ENCODE peak calls at places on chromosomes 5 and 9, in eight cellular contexts. N, V, T, H, O, U, K and L are unnamed samples.

GRCh38 chr9:137797206-137798120 is 80.1 kb upstream of the CACNA1B start:
- DNase-seq in O (no peak), V (no peak), T (no peak), N (no peak), H (no peak), U (no peak), K (no peak), L (peak; percentile 55)

GRCh38 chr5:57035955-57036354 is 84.0 kb upstream of the MIER3 start:
- DNase-seq in V (no peak), T (no peak), U (no peak), N (no peak), K (no peak), H (no peak), O (no peak), L (no peak)

GRCh38 chr9:127979333-127980055 is 1.3 kb downstream of the EEIG1 start:
- DNase-seq in U (no peak), N (peak; percentile 75), T (peak; percentile 69), H (peak; percentile 58), K (peak; percentile 72), O (no peak), V (no peak), L (no peak)

GRCh38 chr5:143078971-143079370 is 308.8 kb downstream of the ARHGAP26 start:
- DNase-seq in K (no peak), U (no peak), N (no peak), H (no peak), V (no peak), T (no peak), O (no peak), L (no peak)

GRCh38 chr5:177131019-177131320 is 2.6 kb upstream of the NSD1 start:
- DNase-seq in T (no peak), O (no peak), V (no peak), H (no peak), U (no peak), K (no peak), N (no peak), L (no peak)

GRCh38 chr5:68958428-68958827 is 135.4 kb upstream of the SLC30A5 start:
- DNase-seq in T (no peak), N (no peak), O (no peak), H (no peak), V (no peak), K (no peak), U (no peak), L (no peak)

GRCh38 chr5:154355141-154355611 is 90.6 kb upstream of the SAP30L start:
- DNase-seq in U (no peak), K (no peak), H (peak; percentile 12), T (no peak), O (no peak), V (no peak), N (no peak), L (no peak)

GRCh38 chr5:10633271-10634049 is 69.6 kb downstream of the ANKRD33B start:
- DNase-seq in O (peak; percentile 63), T (no peak), H (no peak), N (no peak), U (no peak), V (peak; percentile 52), K (no peak), L (no peak)

GRCh38 chr9:99134893-99135341 is 30.0 kb downstream of the TGFBR1 start:
- DNase-seq in T (no peak), O (no peak), K (no peak), H (no peak), N (no peak), U (no peak), V (no peak), L (no peak)

GRCh38 chr9:125317704-125318103 is 56.1 kb downstream of the GAPVD1 start:
- DNase-seq in K (no peak), V (no peak), O (no peak), T (no peak), H (no peak), U (no peak), N (no peak), L (no peak)

GRCh38 chr9:130292104-130292503 is 26.5 kb downstream of the HMCN2 start:
- DNase-seq in V (no peak), N (no peak), O (no peak), H (no peak), T (no peak), K (no peak), U (no peak), L (no peak)

GRCh38 chr9:84317563-84317962 is 23.0 kb downstream of the SLC28A3 start:
- DNase-seq in T (no peak), U (no peak), K (no peak), O (no peak), H (no peak), V (no peak), N (no peak), L (no peak)

GRCh38 chr9:136204838-136205706 is at the start of gene LHX3:
- DNase-seq in K (peak; percentile 76), V (no peak), U (no peak), O (no peak), N (no peak), T (peak; percentile 90), H (no peak), L (peak; percentile 67)

GRCh38 chr5:91076138-91076537 is 307.0 kb downstream of the ARRDC3 start:
- DNase-seq in N (no peak), K (no peak), O (no peak), H (no peak), T (no peak), V (no peak), U (no peak), L (no peak)

GRCh38 chr5:9067129-9067528 is 478.7 kb downstream of the SEMA5A start:
- DNase-seq in U (no peak), N (no peak), T (no peak), K (no peak), O (no peak), V (no peak), H (no peak), L (no peak)

GRCh38 chr5:44002381-44002901 is 386.8 kb downstream of the FGF10 start:
- DNase-seq in T (no peak), O (no peak), K (peak; percentile 55), H (no peak), N (no peak), V (no peak), U (no peak), L (no peak)

GRCh38 chr5:14148890-14149671 is 5.9 kb downstream of the TRIO start:
- DNase-seq in O (no peak), N (peak; percentile 32), T (no peak), U (no peak), V (no peak), H (no peak), K (peak; percentile 24), L (no peak)

GRCh38 chr5:142515036-142515435 is 170.9 kb downstream of the FGF1 start:
- DNase-seq in H (no peak), T (no peak), V (no peak), U (no peak), O (no peak), K (no peak), N (no peak), L (no peak)

GRCh38 chr5:141951341-141951781 is 6.6 kb downstream of the PCDH12 start:
- DNase-seq in V (no peak), H (peak; percentile 66), O (no peak), U (no peak), K (no peak), N (no peak), T (peak; percentile 52), L (peak; percentile 59)

GRCh38 chr5:66684663-66685062 is 88.5 kb downstream of the MAST4 start:
- DNase-seq in N (no peak), T (no peak), U (no peak), H (no peak), V (no peak), O (no peak), K (no peak), L (no peak)
- TF ChIP-seq CTCF in N (no peak), T (no peak), U (no peak), H (no peak), V (no peak), O (no peak), K (no peak), L (no peak)

DNA sequence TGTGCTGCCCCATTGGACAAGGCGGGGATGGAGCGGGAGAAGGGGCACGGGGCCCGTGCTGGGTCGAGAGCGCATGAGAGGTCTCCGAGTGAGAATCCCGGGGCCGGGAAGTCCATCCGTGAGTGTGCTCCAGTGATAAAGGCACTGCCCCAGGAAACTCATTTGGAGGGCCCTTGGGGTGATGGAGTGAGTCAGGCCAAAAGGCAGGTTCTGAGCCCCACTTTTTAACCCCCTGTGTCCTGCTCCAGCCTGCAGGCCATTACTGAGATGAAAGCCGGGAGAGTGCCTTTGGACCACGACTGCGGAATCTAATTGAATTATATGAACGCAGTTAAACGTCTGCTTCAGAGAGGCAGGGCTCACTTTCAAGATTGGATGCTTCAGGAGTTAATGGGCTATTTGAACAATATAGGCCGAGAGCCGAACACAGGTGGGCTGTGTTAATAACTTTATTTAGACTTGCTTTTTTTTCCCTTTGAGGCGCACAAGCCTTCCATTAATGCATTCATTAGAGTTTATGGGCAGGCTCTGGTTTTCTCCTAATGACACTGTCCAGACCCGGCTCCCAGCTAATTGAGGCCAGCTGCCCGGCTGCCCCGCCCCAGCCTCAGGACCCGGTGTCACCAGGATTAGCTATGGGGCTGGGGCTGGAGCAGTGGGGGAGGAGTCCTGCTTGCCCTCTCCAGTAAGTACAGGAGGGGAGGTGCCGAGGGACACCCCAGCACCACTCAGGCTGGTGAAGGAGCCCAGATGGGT is 79.1 kb upstream of the LMX1B start:
- DNase-seq in K (no peak), U (no peak), O (no peak), H (peak; percentile 99), T (peak; percentile 76), N (no peak), V (no peak), L (peak; percentile 91)
- H3K4me3 ChIP-seq in K (no peak overlapping the region), U (no peak overlapping the region), O (no peak overlapping the region), H (peak overlapping the region; percentile 20), T (no peak overlapping the region), N (no peak overlapping the region), V (no peak overlapping the region), L (no peak overlapping the region)

DNA sequence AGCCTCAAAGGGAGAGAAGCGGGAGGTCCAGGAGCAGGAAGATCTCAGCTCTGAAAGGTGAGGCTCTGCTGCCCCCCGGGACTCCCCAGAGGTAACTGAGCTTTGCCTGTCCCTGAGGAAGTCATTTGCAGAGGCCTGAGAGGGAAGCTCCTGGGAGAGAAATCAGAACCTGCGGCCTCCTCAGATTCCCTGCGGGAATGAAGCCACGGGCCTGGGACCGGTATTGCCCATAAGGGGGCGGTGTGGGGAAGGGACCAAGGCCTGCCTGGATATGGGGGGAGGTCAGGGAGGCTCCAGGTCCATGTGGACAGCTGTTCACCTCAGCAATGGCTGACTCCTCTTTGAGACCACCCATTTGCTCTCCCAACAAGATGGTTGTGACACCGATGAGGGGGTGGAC is 1.3 kb downstream of the SPATA31E1 start:
- DNase-seq in H (no peak), U (no peak), V (no peak), T (no peak), O (no peak), N (no peak), K (no peak), L (peak; percentile 47)
- TF ChIP-seq CTCF in H (peak; percentile 14), U (peak; percentile 42), V (no peak), T (peak; percentile 20), O (no peak), N (no peak), K (peak; percentile 19), L (peak; percentile 65)

DNA sequence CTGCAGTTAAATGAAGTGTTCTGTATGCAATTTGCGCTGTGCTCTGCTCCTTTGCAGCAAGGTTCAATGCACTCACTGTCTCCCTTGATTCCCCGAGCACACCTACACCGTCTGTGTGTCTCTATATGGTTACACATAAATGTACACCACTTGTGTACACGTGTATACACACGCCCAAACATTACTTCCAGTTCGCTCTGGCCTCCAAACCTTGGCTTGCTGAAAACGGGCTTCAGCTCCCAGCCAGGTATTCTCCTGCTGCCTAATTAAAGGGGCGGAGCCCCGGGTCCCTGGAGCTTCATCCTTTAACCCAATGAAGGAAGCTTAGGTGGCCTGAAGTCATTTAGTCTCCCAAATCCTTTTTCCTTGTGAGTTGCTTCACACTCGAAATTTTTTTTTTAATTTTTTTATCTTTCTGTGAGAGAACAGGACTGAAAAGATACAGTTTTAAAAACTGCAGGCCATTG is 4.6 kb downstream of the ISL1 start:
- DNase-seq in V (no peak), H (peak; percentile 41), K (peak; percentile 40), T (peak; percentile 2), N (no peak), U (no peak), O (no peak), L (no peak)
- H3K4me3 ChIP-seq in V (no peak overlapping the region), H (peak overlapping the region; percentile 88), K (peak overlapping the region; percentile 64), T (peak overlapping the region; percentile 81), N (no peak overlapping the region), U (peak overlapping the region; percentile 75), O (peak overlapping the region; percentile 20), L (no peak overlapping the region)